ENCODE peak calls at places on chromosomes 16 and 17, in four cellular contexts. A is H9, F is mesenchymal stem cell, B is IMR-90. K is an unnamed sample. For H3K4me1, the result is how much of the 10 kb centered on the place peaks cover.

GRCh38 chr16:11032922-11033291 is 88.5 kb downstream of the CLEC16A start:
- DNase-seq in B (peak), A (no peak), F (peak), K (peak)

GRCh38 chr17:1947743-1948516 is 77.2 kb downstream of the RTN4RL1 start:
- DNase-seq in A (no peak), B (no peak), F (no peak), K (no peak)

GRCh38 chr16:66357523-66357928 is 9.0 kb upstream of the CDH5 start:
- DNase-seq in B (peak), A (peak), F (peak), K (peak)

GRCh38 chr16:57634171-57634570 is 5.7 kb downstream of the ADGRG1 start:
- DNase-seq in F (peak), A (no peak), B (peak), K (no peak)

GRCh38 chr17:18858567-18859245 is 775 bp downstream of the PRPSAP2 start:
- DNase-seq in B (no peak), A (no peak), F (peak), K (no peak)

GRCh38 chr16:16982614-16983013 is 488.1 kb downstream of the XYLT1 start:
- DNase-seq in B (no peak), F (no peak), A (no peak), K (no peak)

GRCh38 chr16:57091200-57091989 is 988 bp upstream of the CPNE2 start:
- DNase-seq in F (peak), A (peak), B (peak), K (peak)

GRCh38 chr17:5706835-5707234 is 122.5 kb upstream of the NLRP1 start:
- DNase-seq in F (peak), A (peak), B (peak), K (peak)

GRCh38 chr16:23877107-23878070 is 41.6 kb downstream of the PRKCB start:
- DNase-seq in F (no peak), B (no peak), A (peak), K (peak)

GRCh38 chr16:30068750-30069574 is 3.4 kb downstream of the ALDOA start:
- DNase-seq in A (no peak), B (no peak), F (peak), K (peak)

GRCh38 chr17:910503-911194 is 68.9 kb downstream of the NXN start:
- DNase-seq in B (no peak), A (no peak), F (no peak), K (no peak)

GRCh38 chr17:7156342-7156940 is 22.7 kb downstream of the ASGR1 start:
- DNase-seq in F (no peak), B (no peak), A (no peak), K (no peak)

GRCh38 chr17:79919164-79919585 is 79.9 kb upstream of the CBX4 start:
- DNase-seq in A (no peak), F (no peak), B (no peak), K (no peak)

GRCh38 chr17:44043326-44043725 is 23.1 kb downstream of the LSM12 start:
- DNase-seq in A (no peak), B (peak), F (peak), K (no peak)

GRCh38 chr17:33674685-33675084 is 381.6 kb upstream of the ASIC2 start:
- DNase-seq in B (peak), A (peak), F (peak), K (peak)

GRCh38 chr16:88789593-88789992 is 4.6 kb upstream of the PIEZO1 start:
- DNase-seq in B (no peak), A (no peak), F (no peak), K (no peak)
- H2AK5ac ChIP-seq in B (peak), A (no peak), F (peak), K (no peak)

DNA sequence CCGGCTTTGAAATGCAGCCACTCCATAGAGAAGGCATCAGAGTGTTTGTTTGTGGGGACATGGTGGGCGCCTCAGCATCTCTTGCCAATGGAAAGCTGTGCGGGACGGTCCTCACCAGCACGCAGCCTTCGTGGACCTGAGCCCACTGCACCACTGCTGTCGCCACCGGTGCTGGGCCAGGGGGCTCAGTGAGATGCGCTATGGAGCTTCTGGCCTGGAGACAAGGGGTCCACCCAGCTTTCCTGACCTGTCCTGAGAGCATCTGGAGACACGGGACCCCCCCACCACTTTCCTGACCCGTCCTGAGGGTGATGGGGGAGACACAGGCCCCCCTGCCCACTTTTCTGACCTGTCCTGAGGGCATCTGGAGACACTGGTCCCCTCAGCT is 79.4 kb downstream of the LMF1 start:
- DNase-seq in F (no peak), B (no peak), A (no peak), K (no peak)
- H3K23ac ChIP-seq in F (no peak), B (no peak), A (no peak), K (no peak)

GRCh38 chr17:50055426-50056216 is at the start of gene ITGA3:
- DNase-seq in F (peak), B (peak), A (peak), K (peak)
- H3K4me1 ChIP-seq in F (half or more), B (half or more), A (under half), K (under half)

GRCh38 chr16:31371008-31371407 is 16.0 kb downstream of the ITGAX start:
- DNase-seq in B (no peak), A (no peak), F (no peak), K (no peak)
- H2AK5ac ChIP-seq in B (no peak), A (no peak), F (no peak), K (no peak)

DNA sequence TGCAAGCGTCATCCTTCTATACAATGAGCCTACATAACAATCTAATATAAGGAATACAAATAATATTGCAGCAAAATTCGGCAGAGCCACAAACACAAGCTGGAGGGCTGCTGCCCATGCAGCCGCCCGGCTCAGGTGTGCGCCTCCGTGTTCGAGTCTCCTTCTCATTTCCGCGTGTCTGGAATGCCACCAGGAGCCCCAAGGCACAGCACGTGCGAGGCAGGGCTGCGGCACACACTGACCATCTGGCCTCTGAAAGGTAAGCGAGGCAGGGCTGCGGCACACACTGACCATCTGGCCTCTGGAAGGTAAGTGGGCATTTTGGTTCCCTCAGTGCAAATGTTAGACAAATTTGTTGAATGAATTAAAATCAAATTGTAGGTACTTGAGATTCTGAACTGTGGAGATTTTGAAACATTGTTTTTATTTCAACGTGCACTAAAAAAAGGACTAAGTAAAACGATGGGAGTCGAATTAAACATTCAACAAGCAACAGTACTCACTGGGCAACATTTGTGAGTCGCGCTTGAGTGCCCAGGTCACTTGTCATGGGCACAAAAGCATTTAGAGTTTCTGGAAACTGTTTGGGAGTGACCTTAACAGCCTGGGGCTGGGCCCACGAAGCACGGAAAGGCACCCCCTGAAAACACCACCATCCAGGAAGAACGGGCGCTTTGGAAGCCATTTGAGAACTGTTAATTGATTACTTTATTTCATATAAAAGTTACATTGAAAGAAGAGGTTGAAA is 37.4 kb downstream of the ZDHHC7 start:
- DNase-seq in B (no peak), A (no peak), F (no peak), K (no peak)
- H3K23ac ChIP-seq in B (no peak), A (no peak), F (no peak), K (no peak)

DNA sequence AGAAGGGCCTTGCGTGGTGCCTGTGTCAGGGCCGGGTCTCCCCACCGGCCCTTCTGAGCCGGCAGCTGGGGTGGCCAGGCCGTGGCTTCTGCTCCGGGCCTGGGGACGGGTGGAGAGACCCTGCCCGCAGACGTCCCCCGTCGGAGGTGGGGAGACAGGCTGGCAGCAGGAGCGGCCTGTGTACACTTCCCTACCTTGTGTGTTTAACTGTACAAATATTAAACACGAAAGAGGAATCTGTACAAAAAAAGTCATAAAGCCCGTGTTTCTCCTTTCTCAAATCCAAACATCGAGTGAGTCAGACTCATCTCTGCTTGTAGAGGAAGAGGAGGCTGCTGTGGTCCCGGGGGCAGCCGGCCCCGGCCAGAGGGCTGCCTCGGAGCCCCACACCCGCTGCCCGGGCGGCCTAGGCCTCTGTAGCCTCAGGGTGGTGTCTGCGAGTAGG is 2.0 kb downstream of the CACNA1H start:
- DNase-seq in A (no peak), F (no peak), B (peak), K (no peak)
- H3K4me1 ChIP-seq in A (under half), F (under half), B (under half), K (under half)

GRCh38 chr16:87057951-87058560 is 259.1 kb downstream of the C16orf95 start:
- DNase-seq in B (no peak), A (no peak), F (no peak), K (no peak)
- H2AK5ac ChIP-seq in B (peak), A (no peak), F (no peak), K (no peak)

GRCh38 chr16:1727651-1728624 is 21.9 kb downstream of the MAPK8IP3 start:
- DNase-seq in F (no peak), B (no peak), A (no peak), K (no peak)

GRCh38 chr16:1729445-1729844 is 23.4 kb downstream of the MAPK8IP3 start:
- DNase-seq in A (no peak), F (no peak), B (no peak), K (no peak)

GRCh38 chr16:1724491-1724890 is 18.5 kb downstream of the MAPK8IP3 start:
- DNase-seq in B (no peak), F (no peak), A (no peak), K (no peak)

GRCh38 chr16:1729026-1729425 is 23.0 kb downstream of the MAPK8IP3 start:
- DNase-seq in F (no peak), A (no peak), B (no peak), K (no peak)

GRCh38 chr16:1726661-1727502 is 20.9 kb downstream of the MAPK8IP3 start:
- DNase-seq in B (no peak), A (no peak), F (no peak), K (no peak)
- H3K23ac ChIP-seq in B (no peak), A (no peak), F (no peak), K (no peak)

GRCh38 chr17:81583589-81584337 is 31.6 kb upstream of the FAAP100 start:
- DNase-seq in A (no peak), B (peak), F (peak), K (no peak)
- H3K4me1 ChIP-seq in A (under half), B (under half), F (under half), K (under half)

K was measured in mesendoderm.